ENCODE peak calls at places on chromosomes 11 and 22, in four cellular contexts. O is GM13977, T is tibial artery, H is IMR-90. F is an unnamed sample.

GRCh38 chr22:36194971-36195370 is 6.6 kb downstream of the APOL4 start:
- DNase-seq in H (peak; percentile 77), O (peak; percentile 56), T (no peak), F (peak; percentile 70)

GRCh38 chr11:86515297-86516094 is 140.8 kb downstream of the CCDC81 start:
- DNase-seq in T (no peak), O (no peak), H (peak; percentile 91), F (no peak)

GRCh38 chr22:43825651-43826050 is 13.5 kb upstream of the EFCAB6 start:
- DNase-seq in T (no peak), H (no peak), O (no peak), F (no peak)

GRCh38 chr11:70244698-70245097 is 25.8 kb upstream of the PPFIA1 start:
- DNase-seq in H (peak; percentile 98), O (no peak), T (no peak), F (no peak)

GRCh38 chr22:32130464-32130863 is 28.6 kb downstream of the C22orf42 start:
- DNase-seq in H (no peak), O (no peak), T (no peak), F (no peak)

GRCh38 chr22:19527861-19528417 is 3.7 kb upstream of the CLDN5 start:
- DNase-seq in T (peak; percentile 51), H (peak; percentile 38), O (no peak), F (no peak)

GRCh38 chr11:38824573-38824972 is 2226.5 kb upstream of the RAG2 start:
- DNase-seq in O (no peak), T (no peak), H (peak; percentile 19), F (no peak)

GRCh38 chr11:68610452-68611116 is 73.8 kb upstream of the GAL start:
- DNase-seq in O (no peak), H (peak; percentile 5), T (no peak), F (no peak)

GRCh38 chr11:23856654-23857053 is 640.2 kb upstream of the LUZP2 start:
- DNase-seq in H (peak; percentile 67), O (no peak), T (no peak), F (no peak)

GRCh38 chr11:94023856-94024255 is 2.7 kb downstream of the HEPHL1 start:
- DNase-seq in T (no peak), H (no peak), O (no peak), F (no peak)

GRCh38 chr11:77092382-77092781 is 10.3 kb upstream of the OMP start:
- DNase-seq in T (peak; percentile 62), H (no peak), O (no peak), F (no peak)

GRCh38 chr22:26416670-26417270 is 12.3 kb upstream of the ASPHD2 start:
- DNase-seq in H (peak; percentile 73), O (no peak), T (no peak), F (no peak)

GRCh38 chr22:50059881-50060262 is 1.8 kb upstream of the TTLL8 start:
- DNase-seq in O (no peak), H (no peak), T (no peak), F (no peak)

GRCh38 chr22:47116426-47117341 is 354.2 kb downstream of the TBC1D22A start:
- DNase-seq in T (peak; percentile 53), H (no peak), O (no peak), F (no peak)

GRCh38 chr11:104594228-104594958 is 303.9 kb downstream of the CASP12 start:
- DNase-seq in O (no peak), H (peak; percentile 39), T (no peak), F (peak; percentile 15)

GRCh38 chr22:44691796-44692661 is 10.0 kb upstream of the PRR5 start:
- DNase-seq in T (no peak), O (no peak), H (no peak), F (no peak)

GRCh38 chr11:118449316-118449918 is 13.1 kb downstream of the KMT2A start:
- DNase-seq in O (no peak), H (no peak), T (no peak), F (no peak)

GRCh38 chr11:45899448-45900174 is 7.5 kb downstream of the FREY1 start:
- DNase-seq in H (peak; percentile 90), O (peak; percentile 93), T (peak; percentile 89), F (peak; percentile 86)

GRCh38 chr22:24157783-24158170 is 23.5 kb upstream of the SUSD2 start:
- DNase-seq in O (peak; percentile 51), T (peak; percentile 91), H (no peak), F (peak; percentile 52)

GRCh38 chr11:100397401-100397800 is 289.7 kb upstream of the ARHGAP42 start:
- DNase-seq in O (no peak), T (no peak), H (no peak), F (no peak)

GRCh38 chr11:32918427-32918826 is 25.8 kb downstream of the QSER1 start:
- DNase-seq in H (peak; percentile 6), O (no peak), T (no peak), F (no peak)

DNA sequence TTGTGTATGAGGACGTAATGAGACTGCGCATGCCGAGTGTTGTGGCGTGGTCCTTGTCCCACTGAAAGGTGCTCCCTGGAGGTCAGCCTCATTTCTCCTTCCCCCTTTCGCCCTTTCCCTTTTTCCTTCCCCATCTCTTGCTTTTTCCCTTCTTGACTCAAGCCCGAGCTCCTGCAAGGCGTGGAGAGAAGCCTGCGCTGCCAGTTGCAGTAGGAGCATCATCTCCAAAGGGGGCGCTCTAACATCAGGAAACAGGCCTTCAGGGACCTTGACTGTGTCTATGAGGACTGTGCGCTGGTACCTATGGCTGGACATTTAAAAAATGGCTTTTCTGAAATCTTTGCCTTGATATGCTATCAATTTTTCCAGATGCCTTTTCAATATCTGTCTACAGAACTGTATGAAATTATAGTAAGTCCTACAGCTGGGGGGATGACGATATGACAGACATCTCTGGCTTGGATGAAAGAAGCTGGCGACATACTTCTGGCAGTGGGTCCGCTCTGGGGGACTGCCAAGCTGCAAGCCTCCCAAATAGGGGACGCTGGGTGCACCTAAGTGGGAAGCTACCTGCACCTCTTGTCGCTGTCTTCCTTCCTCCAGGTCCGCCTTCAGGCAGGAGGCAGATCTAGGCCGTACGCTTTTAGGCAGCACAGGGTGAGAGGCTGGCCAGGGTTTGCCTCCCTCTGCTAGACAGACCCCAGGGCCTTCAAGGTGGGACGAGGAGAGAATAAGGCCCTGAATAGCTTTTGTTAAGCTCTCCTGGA is 96.5 kb downstream of the NXPE2 start:
- DNase-seq in O (peak; percentile 63), H (peak; percentile 46), T (no peak), F (peak; percentile 25)
- TF ChIP-seq CTCF in O (peak; percentile 71), H (peak; percentile 78), T (no peak), F (peak; percentile 56)

GRCh38 chr11:133966924-133967598 is 10.3 kb upstream of the IGSF9B start:
- DNase-seq in T (no peak), O (no peak), H (no peak), F (peak; percentile 87)
- TF ChIP-seq CTCF in T (peak; percentile 42), O (peak; percentile 36), H (peak; percentile 23), F (peak; percentile 72)

GRCh38 chr22:22098457-22099193 is 116.0 kb upstream of the TOP3B start:
- DNase-seq in H (no peak), T (no peak), O (no peak), F (no peak)

GRCh38 chr22:22103078-22103593 is 120.5 kb upstream of the TOP3B start:
- DNase-seq in O (no peak), H (no peak), T (no peak), F (peak; percentile 46)

GRCh38 chr22:22099194-22099486 is 116.6 kb upstream of the TOP3B start:
- DNase-seq in T (no peak), H (no peak), O (peak; percentile 56), F (no peak)

GRCh38 chr22:22097727-22098228 is 115.2 kb upstream of the TOP3B start:
- DNase-seq in T (no peak), O (no peak), H (no peak), F (no peak)

DNA sequence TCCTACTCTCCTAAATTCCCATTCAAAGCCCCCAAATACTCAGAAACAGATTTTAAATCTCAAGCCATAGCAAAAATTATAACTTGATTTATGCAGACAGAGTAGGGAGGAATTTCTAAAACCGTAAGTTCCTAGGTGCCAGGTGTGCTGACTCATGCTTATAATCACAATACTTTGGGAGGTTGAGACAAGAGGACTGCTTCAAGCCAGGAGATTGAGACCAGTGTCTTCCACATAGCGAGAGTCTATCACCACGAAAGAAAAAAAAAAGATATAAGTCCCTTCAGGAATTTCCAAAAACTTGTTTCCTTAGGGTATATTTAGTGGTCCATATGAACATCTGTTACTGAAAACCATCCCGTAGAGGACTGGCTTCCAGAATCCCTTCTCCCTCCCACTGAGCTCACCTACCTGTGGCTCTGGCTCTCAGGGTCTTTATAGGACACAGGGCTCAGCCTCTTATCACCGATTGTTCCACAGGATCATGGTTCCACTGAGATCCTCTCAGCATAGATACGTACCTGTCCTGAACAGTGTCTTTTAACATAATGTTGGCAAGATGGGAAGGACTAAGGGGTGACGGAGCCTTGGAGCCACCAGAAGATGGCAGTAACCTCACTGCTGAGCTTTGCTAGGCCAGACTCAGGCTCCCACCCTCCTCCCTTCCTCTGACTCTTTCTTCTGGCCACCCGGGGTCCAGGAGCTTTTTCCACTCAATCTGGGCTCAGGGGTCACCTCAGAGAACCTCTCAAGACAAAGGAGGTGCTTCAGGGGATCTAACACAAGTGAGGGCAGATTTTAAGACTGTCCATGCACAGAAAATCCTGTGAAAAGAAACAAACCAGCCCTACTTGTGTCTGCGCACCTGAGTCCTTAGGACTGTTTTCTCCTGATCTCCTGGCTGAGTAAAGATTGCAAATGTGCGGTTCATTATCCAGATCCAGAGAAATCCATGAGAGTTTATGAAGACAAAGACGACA is 117.5 kb upstream of the TOP3B start:
- DNase-seq in O (no peak), H (peak; percentile 32), T (no peak), F (peak; percentile 10)
- TF ChIP-seq CTCF in O (peak; percentile 41), H (peak; percentile 50), T (no peak), F (peak; percentile 24)

GRCh38 chr11:67050139-67050538 is 6.5 kb upstream of the RHOD start:
- DNase-seq in O (no peak), T (no peak), H (no peak), F (no peak)
- TF ChIP-seq CTCF in O (no peak), T (no peak), H (no peak), F (no peak)

GRCh38 chr11:127471662-127472061 is 471.1 kb upstream of the KIRREL3 start:
- DNase-seq in H (no peak), T (no peak), O (no peak), F (no peak)

GRCh38 chr11:127474735-127475134 is 474.2 kb upstream of the KIRREL3 start:
- DNase-seq in H (no peak), O (no peak), T (no peak), F (no peak)

GRCh38 chr11:127470485-127470884 is 469.9 kb upstream of the KIRREL3 start:
- DNase-seq in O (no peak), H (no peak), T (no peak), F (peak; percentile 26)
- TF ChIP-seq CTCF in O (peak; percentile 34), H (peak; percentile 26), T (no peak), F (peak; percentile 37)

DNA sequence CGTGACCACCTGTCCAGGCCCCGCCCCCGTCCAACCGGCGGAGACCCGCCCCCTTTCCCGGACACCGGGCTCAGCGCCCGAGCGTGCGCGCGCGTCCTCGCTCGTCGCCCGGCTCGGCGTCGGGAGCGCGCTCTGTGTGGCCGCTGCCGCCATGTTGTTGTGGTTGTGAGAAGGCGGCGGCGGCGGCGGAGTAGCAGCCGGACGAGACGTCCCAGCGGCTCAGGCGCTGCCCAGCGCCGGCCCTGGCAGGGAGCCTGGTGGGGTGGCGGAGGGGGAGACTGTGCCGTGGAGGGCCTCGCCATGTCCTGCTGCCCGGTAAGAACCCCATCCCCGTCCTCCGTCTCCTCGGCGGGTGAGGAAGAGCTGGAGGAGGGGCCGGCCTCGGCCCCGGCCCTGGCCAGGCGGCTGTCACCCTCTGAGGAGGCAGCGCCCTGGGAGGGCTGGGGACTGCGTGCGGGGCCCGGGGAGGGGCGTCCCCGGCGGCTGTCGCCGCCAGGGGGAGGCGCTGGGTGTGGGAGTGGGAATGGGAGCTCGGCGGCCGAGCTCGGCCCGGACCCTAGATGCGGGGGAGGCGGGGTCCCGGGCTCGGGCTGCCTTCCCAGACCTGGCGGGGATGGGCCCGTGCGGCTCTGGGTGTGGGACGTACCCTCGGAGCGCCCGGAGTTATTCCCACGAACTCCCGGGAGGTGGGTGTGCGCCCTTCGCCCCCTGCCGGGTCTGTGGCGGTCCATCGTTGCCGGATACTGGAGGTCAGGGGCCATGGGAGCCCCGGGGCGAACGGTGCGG is at the start of gene MTMR3:
- DNase-seq in H (peak; percentile 84), T (peak; percentile 95), O (peak; percentile 84), F (peak; percentile 94)
- TF ChIP-seq CTCF in H (peak; percentile 42), T (peak; percentile 48), O (peak; percentile 18), F (peak; percentile 40)

F was measured in activated CD8-positive, alpha-beta T cell treated with anti-CD3 and anti-CD28 coated beads for 36 hours.